ENCODE peak calls at places on chromosomes 5 and 9, in nine cellular contexts. T, Q, J, H, Z, N, G, K and V are unnamed samples.

GRCh38 chr5:160382361-160382760 is 11.9 kb upstream of the C1QTNF2 start:
- DNase-seq in T (no peak), Q (no peak), J (no peak), H (no peak), Z (no peak), N (no peak), G (no peak), K (no peak), V (no peak)

GRCh38 chr5:96752341-96753016 is 55.3 kb downstream of the ERAP1 start:
- DNase-seq in T (peak), Q (peak), J (no peak), H (no peak), Z (peak), N (no peak), G (peak), K (no peak), V (no peak)

GRCh38 chr5:135050244-135050767 is 16.3 kb upstream of the PITX1 start:
- DNase-seq in T (no peak), Q (no peak), J (peak), H (no peak), Z (no peak), N (no peak), G (no peak), K (no peak), V (no peak)

GRCh38 chr5:112417931-112418358 is 1.1 kb downstream of the EPB41L4A start:
- DNase-seq in T (peak), Q (no peak), J (peak), H (no peak), Z (peak), N (peak), G (peak), K (peak), V (no peak)

GRCh38 chr9:115195889-115196288 is 77.9 kb upstream of the TNC start:
- DNase-seq in T (no peak), Q (no peak), J (no peak), H (no peak), Z (no peak), N (no peak), G (no peak), K (no peak), V (no peak)

GRCh38 chr9:128409998-128410397 is 10.7 kb upstream of the CERCAM start:
- DNase-seq in T (no peak), Q (no peak), J (no peak), H (no peak), Z (peak), N (no peak), G (peak), K (peak), V (no peak)

GRCh38 chr5:163497315-163497714 is 8.1 kb upstream of the MAT2B start:
- DNase-seq in T (no peak), Q (no peak), J (no peak), H (no peak), Z (no peak), N (no peak), G (no peak), K (no peak), V (no peak)

GRCh38 chr9:37220971-37221370 is 100.6 kb downstream of the ZCCHC7 start:
- DNase-seq in T (no peak), Q (no peak), J (no peak), H (no peak), Z (peak), N (no peak), G (no peak), K (no peak), V (no peak)

GRCh38 chr9:121780177-121780576 is 128.7 kb downstream of the DAB2IP start:
- DNase-seq in T (no peak), Q (no peak), J (no peak), H (no peak), Z (no peak), N (peak), G (no peak), K (no peak), V (no peak)

GRCh38 chr5:121707196-121707595 is 144.5 kb upstream of the FTMT start:
- DNase-seq in T (no peak), Q (no peak), J (no peak), H (no peak), Z (no peak), N (no peak), G (no peak), K (no peak), V (no peak)

GRCh38 chr5:107542831-107543231 is 127.9 kb downstream of the EFNA5 start:
- DNase-seq in T (no peak), Q (no peak), J (peak), H (no peak), Z (peak), N (peak), G (peak), K (no peak), V (no peak)

GRCh38 chr5:160347453-160347852 is 23.0 kb downstream of the C1QTNF2 start:
- DNase-seq in T (no peak), Q (no peak), J (no peak), H (no peak), Z (no peak), N (no peak), G (no peak), K (no peak), V (no peak)

GRCh38 chr5:82798676-82799075 is 278.5 kb downstream of the TMEM167A start:
- DNase-seq in T (no peak), Q (no peak), J (no peak), H (no peak), Z (no peak), N (no peak), G (no peak), K (no peak), V (no peak)

GRCh38 chr5:23084815-23085214 is 231.7 kb upstream of the CDH12 start:
- DNase-seq in T (no peak), Q (peak), J (no peak), H (no peak), Z (no peak), N (no peak), G (no peak), K (no peak), V (no peak)

GRCh38 chr5:78538240-78538850 is 110.2 kb downstream of the LHFPL2 start:
- DNase-seq in T (no peak), Q (no peak), J (no peak), H (no peak), Z (no peak), N (no peak), G (no peak), K (no peak), V (no peak)

GRCh38 chr9:99859395-99859980 is 37.8 kb downstream of the NR4A3 start:
- DNase-seq in T (no peak), Q (no peak), J (no peak), H (no peak), Z (peak), N (no peak), G (no peak), K (no peak), V (no peak)

GRCh38 chr9:78324068-78324650 is 27.2 kb downstream of the PSAT1 start:
- DNase-seq in T (no peak), Q (no peak), J (no peak), H (no peak), Z (no peak), N (no peak), G (no peak), K (no peak), V (no peak)

GRCh38 chr5:163967273-163967672 is 461.9 kb downstream of the MAT2B start:
- DNase-seq in T (no peak), Q (no peak), J (no peak), H (no peak), Z (no peak), N (no peak), G (no peak), K (no peak), V (no peak)

GRCh38 chr5:74865293-74865798 is 841 bp downstream of the FAM169A start:
- DNase-seq in T (no peak), Q (no peak), J (no peak), H (no peak), Z (no peak), N (no peak), G (no peak), K (no peak), V (no peak)

GRCh38 chr9:98899399-98900056 is 44.2 kb upstream of the COL15A1 start:
- DNase-seq in T (no peak), Q (peak), J (no peak), H (no peak), Z (peak), N (peak), G (peak), K (no peak), V (no peak)

GRCh38 chr5:41519801-41520200 is 9.4 kb upstream of the PLCXD3 start:
- DNase-seq in T (no peak), Q (no peak), J (no peak), H (no peak), Z (peak), N (no peak), G (no peak), K (no peak), V (no peak)

GRCh38 chr5:147751156-147751830 is 31.2 kb downstream of the JAKMIP2 start:
- DNase-seq in T (no peak), Q (no peak), J (no peak), H (no peak), Z (no peak), N (no peak), G (no peak), K (no peak), V (no peak)

GRCh38 chr9:36937346-36937745 is 96.7 kb downstream of the PAX5 start:
- DNase-seq in T (no peak), Q (no peak), J (no peak), H (no peak), Z (no peak), N (no peak), G (no peak), K (no peak), V (no peak)

GRCh38 chr9:120032639-120033038 is 547.3 kb downstream of the CDK5RAP2 start:
- DNase-seq in T (peak), Q (peak), J (no peak), H (no peak), Z (no peak), N (no peak), G (no peak), K (peak), V (no peak)

GRCh38 chr5:106854941-106855340 is 815.8 kb downstream of the EFNA5 start:
- DNase-seq in T (no peak), Q (no peak), J (no peak), H (no peak), Z (no peak), N (no peak), G (no peak), K (no peak), V (no peak)

GRCh38 chr5:145697251-145698016 is 137.7 kb downstream of the PRELID2 start:
- DNase-seq in T (peak), Q (peak), J (no peak), H (no peak), Z (peak), N (peak), G (peak), K (peak), V (no peak)

GRCh38 chr9:116792271-116792670 is 105.2 kb downstream of the TRIM32 start:
- DNase-seq in T (no peak), Q (no peak), J (no peak), H (no peak), Z (no peak), N (no peak), G (no peak), K (peak), V (no peak)

GRCh38 chr9:33197279-33197678 is 30.1 kb upstream of the B4GALT1 start:
- DNase-seq in T (no peak), Q (no peak), J (no peak), H (no peak), Z (no peak), N (no peak), G (no peak), K (no peak), V (no peak)

GRCh38 chr9:124017929-124018730 is 6.6 kb downstream of the LHX2 start:
- DNase-seq in T (no peak), Q (no peak), J (no peak), H (no peak), Z (no peak), N (no peak), G (no peak), K (peak), V (no peak)

GRCh38 chr5:128412145-128412930 is 125.7 kb downstream of the FBN2 start:
- DNase-seq in T (no peak), Q (no peak), J (no peak), H (no peak), Z (no peak), N (no peak), G (no peak), K (no peak), V (no peak)
- TF ChIP-seq CTCF in T (no peak), Q (no peak), J (no peak), H (no peak), Z (no peak), N (no peak), G (no peak), K (no peak), V (no peak)

DNA sequence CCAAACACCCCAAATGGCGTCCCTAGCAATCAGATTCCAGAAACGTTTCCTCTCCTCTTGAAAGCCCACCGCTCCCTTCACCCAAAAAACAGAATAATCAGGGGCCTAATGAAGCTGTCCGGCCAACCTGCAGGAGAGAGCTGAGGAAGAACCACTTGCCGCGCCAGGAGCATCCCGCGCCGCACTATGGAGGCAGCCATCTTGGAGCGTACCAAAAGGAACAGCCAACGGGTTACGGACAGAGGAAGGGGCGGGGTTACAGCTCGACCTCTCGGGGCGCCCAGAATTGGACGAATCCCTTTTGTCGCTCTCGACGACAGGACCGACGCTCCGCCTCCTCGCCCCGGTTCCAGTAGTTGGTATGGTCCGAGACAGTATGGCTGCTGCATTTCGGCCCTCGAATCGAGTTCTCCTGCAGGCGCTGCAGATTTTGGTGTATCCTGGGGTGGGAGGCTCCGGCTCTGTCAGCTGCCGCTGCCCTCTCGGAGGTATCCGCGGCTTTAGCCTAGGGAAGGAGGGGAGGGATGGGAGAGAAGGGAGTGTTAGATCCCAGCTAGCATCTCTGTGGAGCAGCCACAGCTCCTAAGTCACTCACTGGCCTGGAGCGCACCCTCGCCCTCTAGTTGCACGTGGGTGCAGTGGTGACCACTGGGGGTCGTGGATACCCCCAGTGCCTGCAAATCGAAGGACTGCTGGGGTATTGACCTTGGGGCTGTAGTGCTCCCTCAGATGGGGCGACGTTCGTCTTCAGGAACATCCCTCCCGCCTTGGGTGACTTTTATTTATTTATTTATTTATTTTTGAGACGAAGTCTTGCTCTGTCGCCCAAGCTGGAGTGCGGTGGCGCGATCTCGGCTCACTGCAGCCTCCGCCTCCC is at the start of the genes MRPS27 and PTCD2:
- DNase-seq in T (peak), Q (peak), J (peak), H (peak), Z (peak), N (peak), G (peak), K (peak), V (peak)
- TF ChIP-seq CTCF in T (no peak), Q (peak), J (no peak), H (no peak), Z (peak), N (no peak), G (peak), K (peak), V (no peak)

DNA sequence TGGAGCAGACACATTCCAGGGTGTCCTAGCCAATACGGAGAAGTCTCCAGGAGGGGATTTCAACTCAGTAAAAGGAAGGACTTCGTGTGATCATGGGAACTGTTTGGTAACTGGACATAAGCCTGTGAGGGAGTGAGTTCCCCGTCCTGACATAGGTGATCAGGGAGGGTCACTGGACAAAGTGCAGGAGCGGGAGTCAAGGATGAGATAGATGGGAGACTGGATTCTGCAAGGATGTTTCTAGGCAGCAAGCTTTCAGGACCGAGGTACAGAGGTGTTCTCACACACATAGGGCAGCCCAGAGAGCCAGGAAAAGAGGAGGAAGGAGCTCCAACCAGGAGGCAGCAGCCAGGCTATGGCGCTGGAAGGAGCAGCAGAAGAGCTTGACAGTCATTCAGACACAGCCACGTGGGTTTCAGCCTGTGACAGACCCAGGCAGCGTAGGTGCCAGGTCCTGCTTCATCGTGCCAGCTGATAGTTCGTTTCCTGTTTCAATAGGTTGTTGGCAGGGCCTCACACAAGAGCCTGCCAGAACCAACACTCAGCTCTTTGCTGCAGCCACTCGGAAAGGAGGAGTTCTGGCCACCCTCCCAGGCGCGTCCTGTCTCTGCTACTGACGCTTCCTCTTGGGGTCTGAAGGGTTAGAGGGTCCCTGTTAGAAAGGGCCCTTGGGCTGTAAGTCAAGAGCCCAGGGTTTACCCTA is 84.1 kb downstream of the AMBP start:
- DNase-seq in T (no peak), Q (no peak), J (peak), H (no peak), Z (peak), N (peak), G (peak), K (no peak), V (no peak)
- TF ChIP-seq CTCF in T (no peak), Q (no peak), J (no peak), H (no peak), Z (peak), N (no peak), G (no peak), K (no peak), V (no peak)

DNA sequence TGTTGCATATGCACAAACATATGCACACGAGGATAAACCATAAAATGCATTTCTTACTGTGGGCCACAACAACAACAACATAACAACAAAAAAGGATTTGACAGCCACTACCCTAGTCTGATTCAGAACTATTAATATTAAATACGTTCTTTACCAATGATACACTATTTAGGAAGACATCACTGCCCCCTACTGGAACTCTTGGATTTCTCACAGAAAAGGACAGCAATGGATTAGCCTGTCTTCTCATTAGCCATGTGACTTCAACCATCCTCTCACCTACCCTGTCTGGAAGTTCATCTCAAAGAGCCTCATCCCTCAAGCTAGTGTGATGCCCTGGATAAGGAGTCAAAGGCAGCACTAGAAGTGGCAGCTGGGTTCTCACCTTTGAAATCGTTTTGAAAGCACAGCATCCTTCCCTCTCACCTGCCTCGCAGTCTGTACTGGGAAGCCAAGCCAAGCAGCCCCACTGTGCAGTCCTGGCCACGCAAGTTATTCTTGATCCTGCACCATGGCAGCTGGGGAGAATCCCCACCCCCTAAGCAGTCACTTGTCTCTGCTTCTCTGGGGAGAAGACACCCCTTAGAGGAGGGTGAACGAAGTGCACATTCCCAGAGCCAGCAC is 64.6 kb downstream of the SH3TC2 start:
- DNase-seq in T (peak), Q (no peak), J (no peak), H (no peak), Z (peak), N (no peak), G (peak), K (no peak), V (peak)
- TF ChIP-seq CTCF in T (peak), Q (peak), J (peak), H (peak), Z (peak), N (peak), G (peak), K (peak), V (peak)

GRCh38 chr5:132256783-132257130 is 739 bp upstream of the PDLIM4 start:
- DNase-seq in T (no peak), Q (no peak), J (no peak), H (no peak), Z (no peak), N (no peak), G (no peak), K (no peak), V (no peak)

GRCh38 chr5:132259061-132259851 is 1.8 kb downstream of the PDLIM4 start:
- DNase-seq in T (no peak), Q (no peak), J (no peak), H (no peak), Z (peak), N (peak), G (peak), K (peak), V (no peak)

GRCh38 chr5:132256086-132256782 is 1.3 kb upstream of the PDLIM4 start:
- DNase-seq in T (no peak), Q (no peak), J (no peak), H (no peak), Z (no peak), N (no peak), G (no peak), K (no peak), V (no peak)

GRCh38 chr5:132258102-132259060 is 885 bp downstream of the PDLIM4 start:
- DNase-seq in T (no peak), Q (no peak), J (no peak), H (no peak), Z (peak), N (peak), G (peak), K (no peak), V (no peak)

DNA sequence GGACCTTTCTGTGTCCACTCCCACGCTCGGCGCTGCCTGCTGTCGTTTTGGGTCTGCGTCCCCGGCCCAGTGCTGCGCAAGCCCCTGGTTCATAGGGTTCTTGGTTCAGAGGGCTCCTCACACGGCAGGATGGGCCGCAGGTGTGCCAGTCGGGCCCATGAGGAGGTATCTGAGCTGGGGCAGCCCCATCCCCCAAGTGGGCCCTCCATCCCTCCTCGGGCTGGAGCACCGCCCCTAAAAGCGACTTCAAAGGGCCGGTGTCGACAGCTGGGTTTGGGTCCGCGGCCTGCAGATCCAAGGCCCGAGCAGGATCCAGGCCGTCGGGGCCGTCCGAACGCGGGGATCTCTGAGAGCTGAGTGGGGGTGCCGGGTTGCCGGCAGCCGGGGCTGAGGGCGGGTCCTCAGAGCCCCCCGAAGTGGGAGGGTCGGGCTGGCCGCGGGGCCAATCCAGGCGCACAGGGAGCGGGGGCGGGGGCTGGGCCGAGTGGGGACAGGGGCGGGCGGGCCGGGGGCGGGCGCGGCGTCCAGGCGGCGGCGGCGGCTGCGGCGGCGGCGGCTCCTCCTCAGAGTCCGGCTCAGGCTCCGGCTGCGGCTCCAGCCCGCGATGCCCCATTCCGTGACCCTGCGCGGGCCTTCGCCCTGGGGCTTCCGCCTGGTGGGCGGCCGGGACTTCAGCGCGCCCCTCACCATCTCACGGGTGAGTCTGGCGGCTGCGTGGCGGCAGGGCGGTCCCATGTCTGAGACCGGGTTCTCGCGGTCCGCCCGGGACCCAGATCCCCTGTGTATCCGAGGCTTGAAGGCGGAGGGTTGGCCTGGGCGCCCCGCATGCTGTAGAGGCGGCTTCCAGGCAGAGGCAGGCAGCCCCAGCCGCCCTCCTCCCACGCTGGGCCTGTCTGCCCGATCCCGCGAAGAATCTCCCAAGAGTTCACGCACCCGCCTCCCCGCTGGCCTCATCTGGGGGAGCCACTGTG is at the start of gene PDLIM4:
- DNase-seq in T (peak), Q (no peak), J (no peak), H (no peak), Z (peak), N (peak), G (peak), K (peak), V (no peak)
- TF ChIP-seq CTCF in T (no peak), Q (no peak), J (no peak), H (no peak), Z (no peak), N (no peak), G (no peak), K (no peak), V (no peak)